ENCODE peak calls at places on chromosomes 2 and 18, in seven cellular contexts. Z is T-cell; B is activated T-helper 1 cell treated with anti-CD3 and anti-CD28 coated beads, Interleukin-12 subunit alpha, Interleukin-12 subunit beta, Interleukin-2, Interleukin-4 antibody, amounts not matched to agents 30 ng/mL and 10 ng/mL and 1 ng/mL, durations not matched to agents 14 hours and 24 hours and 36 hours; K is kidney glomerular epithelial cell; N is activated CD8-positive, alpha-beta T cell treated with anti-CD3 and anti-CD28 coated beads for 36 hours; I is left ventricle myocardium inferior; O is posterior vena cava. U is an unnamed sample.
A peak's percentile ranks its signal among the peaks of the same experiment; 100 is the strongest.

GRCh38 chr2:19504400-19505198 is 146.2 kb upstream of the OSR1 start:
- DNase-seq in O (no peak), Z (no peak), I (no peak), B (no peak), K (peak; percentile 13), N (no peak), U (no peak)

GRCh38 chr2:21123473-21124393 is at the start of gene TDRD15:
- DNase-seq in B (no peak), O (no peak), K (no peak), N (no peak), Z (no peak), I (no peak), U (no peak)

GRCh38 chr2:28901841-28902240 is 7.4 kb downstream of the WDR43 start:
- DNase-seq in I (no peak), Z (no peak), B (no peak), K (no peak), O (no peak), N (no peak), U (no peak)

GRCh38 chr2:63865159-63865799 is 23.6 kb downstream of the UGP2 start:
- DNase-seq in B (no peak), K (no peak), I (no peak), N (no peak), O (no peak), Z (no peak), U (no peak)

GRCh38 chr2:107107351-107107750 is 221.4 kb upstream of the ST6GAL2 start:
- DNase-seq in N (no peak), B (no peak), O (no peak), I (no peak), K (no peak), Z (no peak), U (no peak)

GRCh38 chr18:57813245-57813644 is 10.1 kb upstream of the ATP8B1 start:
- DNase-seq in Z (no peak), I (no peak), O (no peak), N (no peak), K (peak; percentile 86), B (no peak), U (no peak)

GRCh38 chr2:141331127-141331526 is 799.7 kb downstream of the LRP1B start:
- DNase-seq in I (no peak), Z (no peak), O (no peak), B (no peak), N (no peak), K (peak; percentile 77), U (no peak)

GRCh38 chr2:45300026-45300750 is 290.9 kb upstream of the SIX2 start:
- DNase-seq in Z (no peak), B (no peak), O (no peak), K (no peak), I (no peak), N (no peak), U (no peak)

GRCh38 chr18:48410095-48410920 is 1.1 kb upstream of the ZBTB7C start:
- DNase-seq in O (peak; percentile 97), Z (peak; percentile 5), B (peak; percentile 75), I (peak; percentile 93), N (peak; percentile 76), K (peak; percentile 92), U (peak; percentile 30)

GRCh38 chr2:234304945-234305344 is 191.9 kb downstream of the ARL4C start:
- DNase-seq in I (no peak), N (no peak), B (no peak), O (no peak), Z (no peak), K (peak; percentile 35), U (no peak)

GRCh38 chr2:101516833-101517690 is 42.1 kb upstream of the RFX8 start:
- DNase-seq in O (no peak), N (peak; percentile 40), B (no peak), K (peak; percentile 88), Z (no peak), I (no peak), U (no peak)

U was measured in naive thymus-derived CD8-positive, alpha-beta T cell.